ENCODE peak calls at places on chromosome 12, in seven cellular contexts. X is A549; T is lower leg skin; D is tibial nerve; C is CD4-positive, alpha-beta T cell; A is nephron progenitor cell; R is GM10248. J is an unnamed sample.
A peak's percentile ranks its signal among the peaks of the same experiment; 100 is the strongest.

GRCh38 chr12:30939234-30939633 is 12.7 kb downstream of the TSPAN11 start:
- DNase-seq in A (no peak), D (no peak), R (no peak), X (no peak), T (no peak), C (no peak), J (no peak)

GRCh38 chr12:4107436-4107878 is 166.1 kb upstream of the CCND2 start:
- DNase-seq in R (peak; percentile 84), C (peak; percentile 44), D (no peak), X (peak; percentile 27), A (no peak), T (peak; percentile 41), J (no peak)

GRCh38 chr12:131795688-131796410 is 32.3 kb upstream of the MMP17 start:
- DNase-seq in C (no peak), X (no peak), A (no peak), R (no peak), D (no peak), T (no peak), J (no peak)

GRCh38 chr12:46472893-46473633 is 100.5 kb upstream of the SLC38A2 start:
- DNase-seq in X (no peak), T (no peak), D (no peak), R (no peak), A (no peak), C (no peak), J (no peak)

GRCh38 chr12:111367661-111368221 is 1.2 kb downstream of the PHETA1 start:
- DNase-seq in X (no peak), D (no peak), C (no peak), R (no peak), T (no peak), A (no peak), J (no peak)

GRCh38 chr12:63068857-63069442 is 82.1 kb downstream of the AVPR1A start:
- DNase-seq in R (no peak), T (no peak), A (no peak), X (peak; percentile 14), C (no peak), D (no peak), J (peak; percentile 8)

GRCh38 chr12:63294327-63294632 is 143.3 kb upstream of the AVPR1A start:
- DNase-seq in C (no peak), R (no peak), X (peak; percentile 70), T (no peak), D (no peak), A (no peak), J (no peak)

GRCh38 chr12:31524791-31525495 is 66.0 kb downstream of the DENND5B start:
- DNase-seq in D (no peak), X (no peak), R (peak; percentile 31), A (no peak), C (no peak), T (no peak), J (no peak)

GRCh38 chr12:68317047-68317667 is 15.0 kb downstream of the MDM1 start:
- DNase-seq in T (no peak), R (peak; percentile 52), C (no peak), D (no peak), X (peak; percentile 31), A (peak; percentile 29), J (peak; percentile 43)

GRCh38 chr12:47547077-47547476 is 158.8 kb downstream of the RPAP3 start:
- DNase-seq in X (no peak), C (no peak), D (no peak), T (no peak), A (no peak), R (no peak), J (no peak)
- TF ChIP-seq CTCF in X (no peak), C (no peak), D (no peak), T (no peak), A (no peak), R (no peak), J (peak; percentile 34)

DNA sequence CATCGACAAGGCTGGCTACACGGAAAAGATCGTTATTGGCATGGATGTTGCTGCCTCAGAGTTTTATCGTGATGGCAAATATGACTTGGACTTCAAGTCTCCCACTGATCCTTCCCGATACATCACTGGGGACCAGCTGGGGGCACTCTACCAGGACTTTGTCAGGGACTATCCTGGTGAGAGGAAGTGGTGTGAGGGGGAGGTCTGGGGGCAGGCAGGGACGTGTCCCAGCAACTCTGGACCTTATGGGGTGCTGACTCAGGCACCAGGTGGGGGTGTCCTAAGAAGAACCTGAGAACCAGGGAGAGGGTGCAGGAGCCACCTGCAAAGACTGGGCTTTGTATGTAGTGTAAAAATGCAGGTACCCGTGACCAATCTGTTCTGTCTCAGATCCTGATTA is 5.2 kb downstream of the ENO2 start:
- DNase-seq in X (no peak), A (no peak), T (no peak), C (no peak), R (no peak), D (no peak), J (no peak)
- TF ChIP-seq CTCF in X (no peak), A (no peak), T (no peak), C (no peak), R (no peak), D (no peak), J (no peak)

GRCh38 chr12:91406920-91407341 is 224.3 kb upstream of the DCN start:
- DNase-seq in D (no peak), X (peak; percentile 20), A (no peak), R (peak; percentile 8), T (no peak), C (no peak), J (no peak)
- TF ChIP-seq CTCF in D (no peak), X (no peak), A (no peak), R (no peak), T (no peak), C (no peak), J (no peak)

GRCh38 chr12:98738002-98738401 is 92.9 kb downstream of the APAF1 start:
- DNase-seq in R (no peak), C (no peak), T (no peak), A (no peak), X (no peak), D (no peak), J (no peak)

GRCh38 chr12:98735821-98736220 is 90.7 kb downstream of the APAF1 start:
- DNase-seq in T (no peak), R (no peak), X (no peak), A (no peak), D (no peak), C (no peak), J (no peak)

GRCh38 chr12:98737327-98737722 is 92.2 kb downstream of the APAF1 start:
- DNase-seq in T (no peak), D (no peak), C (no peak), R (no peak), X (no peak), A (no peak), J (no peak)

GRCh38 chr12:98738539-98738938 is 93.4 kb downstream of the APAF1 start:
- DNase-seq in R (no peak), A (no peak), D (no peak), C (no peak), T (no peak), X (no peak), J (no peak)

GRCh38 chr12:98736352-98737326 is 91.5 kb downstream of the APAF1 start:
- DNase-seq in T (no peak), A (no peak), X (no peak), R (no peak), C (no peak), D (no peak), J (no peak)
- TF ChIP-seq CTCF in T (no peak), A (no peak), X (no peak), R (no peak), C (no peak), D (no peak), J (no peak)

GRCh38 chr12:116802018-116802417 is 63.9 kb downstream of the RNFT2 start:
- DNase-seq in R (no peak), T (no peak), D (no peak), X (no peak), A (no peak), C (no peak), J (no peak)

GRCh38 chr12:116803018-116803736 is 65.1 kb downstream of the RNFT2 start:
- DNase-seq in R (no peak), D (no peak), C (no peak), T (no peak), X (no peak), A (no peak), J (no peak)

GRCh38 chr12:116808113-116808786 is 70.1 kb downstream of the RNFT2 start:
- DNase-seq in T (no peak), C (no peak), R (no peak), A (peak; percentile 7), X (no peak), D (no peak), J (no peak)

GRCh38 chr12:116804051-116804450 is 65.9 kb downstream of the RNFT2 start:
- DNase-seq in X (no peak), C (no peak), A (no peak), R (no peak), T (no peak), D (no peak), J (no peak)

GRCh38 chr12:116806845-116807440 is 68.8 kb downstream of the RNFT2 start:
- DNase-seq in A (no peak), X (no peak), T (no peak), C (no peak), D (no peak), R (no peak), J (no peak)
- TF ChIP-seq CTCF in A (no peak), X (no peak), T (no peak), C (no peak), D (no peak), R (no peak), J (no peak)

DNA sequence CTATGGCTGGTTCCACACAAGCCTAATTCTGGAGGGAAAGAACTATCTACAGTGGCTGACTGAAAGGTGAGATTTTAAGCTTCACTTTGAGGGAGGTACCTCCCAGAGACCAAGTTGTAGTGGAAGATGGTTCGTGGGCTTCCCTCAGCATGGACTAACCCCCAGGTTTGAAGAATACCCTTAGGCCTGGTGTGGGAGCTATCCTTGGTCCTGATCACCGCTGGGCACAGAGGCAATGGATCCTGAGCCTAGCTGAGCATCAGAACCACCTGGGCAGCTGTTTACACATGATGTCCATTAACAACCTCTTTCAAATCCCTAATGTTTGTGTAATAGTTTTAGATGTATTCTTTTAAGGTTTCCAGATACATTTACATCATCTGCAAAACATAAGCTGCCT is 10.3 kb downstream of the DAO start:
- DNase-seq in T (no peak), A (peak; percentile 68), R (no peak), C (no peak), X (no peak), D (no peak), J (peak; percentile 14)
- TF ChIP-seq CTCF in T (no peak), A (no peak), R (no peak), C (no peak), X (no peak), D (no peak), J (no peak)

GRCh38 chr12:13135336-13136178 is 32.1 kb upstream of the GSG1 start:
- DNase-seq in R (no peak), T (peak; percentile 87), A (no peak), D (no peak), X (no peak), C (no peak), J (no peak)
- TF ChIP-seq CTCF in R (no peak), T (no peak), A (no peak), D (no peak), X (no peak), C (no peak), J (no peak)

J was measured in neural crest cell.